ENCODE peak calls at places on chromosomes 13 and 19, in seven cellular contexts. D is thyroid gland, Y is breast epithelium, E is heart left ventricle, C is adrenal gland, F is astrocyte, Z is kidney. T is an unnamed sample. For H3K4me1, the result is how much of the 10 kb centered on the place peaks cover.

GRCh38 chr19:32866564-32867265 is 2.9 kb downstream of the SLC7A9 start:
- DNase-seq in D (no peak), Y (no peak), E (no peak), C (no peak), F (no peak), Z (no peak), T (no peak)

GRCh38 chr13:35714096-35714495 is 237.6 kb upstream of the MAB21L1 start:
- DNase-seq in D (no peak), Y (no peak), E (no peak), C (no peak), F (no peak), Z (no peak), T (no peak)

GRCh38 chr13:61779456-61779855 is 363.8 kb upstream of the PCDH20 start:
- DNase-seq in D (no peak), Y (no peak), E (no peak), C (no peak), F (no peak), Z (no peak), T (no peak)

GRCh38 chr19:8499048-8499833 is 3.2 kb downstream of the PRAM1 start:
- DNase-seq in D (no peak), Y (no peak), E (no peak), C (no peak), F (no peak), Z (no peak), T (no peak)

GRCh38 chr19:38736036-38736412 is 8.2 kb downstream of the CAPN12 start:
- DNase-seq in D (peak), Y (peak), E (peak), C (peak), F (no peak), Z (peak), T (peak)

GRCh38 chr19:38376576-38376975 is 2.2 kb downstream of the PSMD8 start:
- DNase-seq in D (no peak), Y (no peak), E (no peak), C (no peak), F (no peak), Z (peak), T (no peak)

GRCh38 chr19:31312629-31313244 is 36.5 kb downstream of the TSHZ3 start:
- DNase-seq in D (no peak), Y (no peak), E (no peak), C (no peak), F (no peak), Z (no peak), T (no peak)

GRCh38 chr19:29775575-29775900 is 36.3 kb upstream of the CCNE1 start:
- DNase-seq in D (no peak), Y (no peak), E (no peak), C (no peak), F (no peak), Z (no peak), T (no peak)

GRCh38 chr13:72469932-72470331 is 257.5 kb downstream of the MZT1 start:
- DNase-seq in D (peak), Y (no peak), E (no peak), C (no peak), F (no peak), Z (no peak), T (no peak)

GRCh38 chr13:41426047-41426446 is 31.3 kb upstream of the RGCC start:
- DNase-seq in D (no peak), Y (no peak), E (no peak), C (no peak), F (no peak), Z (no peak), T (no peak)

GRCh38 chr13:76758257-76758656 is 127.9 kb downstream of the KCTD12 start:
- DNase-seq in D (no peak), Y (no peak), E (no peak), C (no peak), F (no peak), Z (no peak), T (no peak)

GRCh38 chr13:79401259-79402071 is 4.6 kb downstream of the RBM26 start:
- DNase-seq in D (no peak), Y (no peak), E (no peak), C (no peak), F (no peak), Z (no peak), T (no peak)

GRCh38 chr19:37969695-37970094 is 62.7 kb downstream of the SIPA1L3 start:
- DNase-seq in D (no peak), Y (no peak), E (no peak), C (no peak), F (no peak), Z (no peak), T (no peak)

GRCh38 chr13:19185086-19185864 is 3.7 kb upstream of the TUBA3C start:
- DNase-seq in D (no peak), Y (peak), E (no peak), C (no peak), F (no peak), Z (no peak), T (no peak)

GRCh38 chr19:50835785-50836542 is 2.6 kb upstream of the KLK15 start:
- DNase-seq in D (peak), Y (peak), E (peak), C (peak), F (peak), Z (no peak), T (peak)

GRCh38 chr13:77521595-77522367 is 13.7 kb upstream of the SCEL start:
- DNase-seq in D (peak), Y (no peak), E (no peak), C (no peak), F (peak), Z (peak), T (no peak)

GRCh38 chr13:59601993-59602392 is 561.7 kb downstream of the DIAPH3 start:
- DNase-seq in D (no peak), Y (no peak), E (no peak), C (no peak), F (no peak), Z (no peak), T (no peak)

GRCh38 chr13:76594435-76594834 is 291.8 kb downstream of the KCTD12 start:
- DNase-seq in D (no peak), Y (no peak), E (no peak), C (no peak), F (no peak), Z (no peak), T (no peak)

GRCh38 chr19:38031423-38031770 is 124.4 kb downstream of the SIPA1L3 start:
- DNase-seq in D (no peak), Y (no peak), E (no peak), C (no peak), F (peak), Z (no peak), T (no peak)

GRCh38 chr13:101149735-101150380 is 266.4 kb downstream of the NALCN start:
- DNase-seq in D (no peak), Y (no peak), E (no peak), C (no peak), F (peak), Z (no peak), T (no peak)

GRCh38 chr19:1121395-1121794 is 17.6 kb downstream of the GPX4 start:
- DNase-seq in D (no peak), Y (no peak), E (peak), C (peak), F (no peak), Z (no peak), T (no peak)

GRCh38 chr13:110396913-110397379 is 89.9 kb downstream of the COL4A2 start:
- DNase-seq in D (peak), Y (peak), E (peak), C (peak), F (peak), Z (peak), T (peak)

GRCh38 chr19:46404884-46405658 is 8.3 kb downstream of the CCDC8 start:
- DNase-seq in D (no peak), Y (peak), E (no peak), C (no peak), F (no peak), Z (peak), T (no peak)

GRCh38 chr13:34627499-34627898 is 314.6 kb upstream of the NBEA start:
- DNase-seq in D (no peak), Y (no peak), E (no peak), C (no peak), F (no peak), Z (no peak), T (no peak)

GRCh38 chr19:27974082-27974513 is 1238.9 kb downstream of the UQCRFS1 start:
- DNase-seq in D (no peak), Y (no peak), E (no peak), C (peak), F (peak), Z (no peak), T (no peak)

GRCh38 chr19:7799640-7800355 is 30.2 kb upstream of the EVI5L start:
- DNase-seq in D (peak), Y (peak), E (peak), C (peak), F (peak), Z (peak), T (no peak)

GRCh38 chr19:53969366-53969765 is 6.6 kb downstream of the CACNG8 start:
- DNase-seq in D (no peak), Y (no peak), E (no peak), C (no peak), F (no peak), Z (no peak), T (no peak)

GRCh38 chr19:741506-742131 is 9.3 kb upstream of the MISP start:
- DNase-seq in D (no peak), Y (no peak), E (no peak), C (no peak), F (no peak), Z (no peak), T (no peak)

GRCh38 chr19:13938361-13939027 is at the start of gene PODNL1:
- DNase-seq in D (no peak), Y (peak), E (no peak), C (no peak), F (peak), Z (peak), T (no peak)

GRCh38 chr13:100977841-100978240 is 303.2 kb upstream of the TMTC4 start:
- DNase-seq in D (no peak), Y (no peak), E (no peak), C (no peak), F (no peak), Z (no peak), T (no peak)

GRCh38 chr13:79796116-79796515 is 315.2 kb downstream of the NDFIP2 start:
- DNase-seq in D (no peak), Y (no peak), E (no peak), C (no peak), F (no peak), Z (no peak), T (no peak)

DNA sequence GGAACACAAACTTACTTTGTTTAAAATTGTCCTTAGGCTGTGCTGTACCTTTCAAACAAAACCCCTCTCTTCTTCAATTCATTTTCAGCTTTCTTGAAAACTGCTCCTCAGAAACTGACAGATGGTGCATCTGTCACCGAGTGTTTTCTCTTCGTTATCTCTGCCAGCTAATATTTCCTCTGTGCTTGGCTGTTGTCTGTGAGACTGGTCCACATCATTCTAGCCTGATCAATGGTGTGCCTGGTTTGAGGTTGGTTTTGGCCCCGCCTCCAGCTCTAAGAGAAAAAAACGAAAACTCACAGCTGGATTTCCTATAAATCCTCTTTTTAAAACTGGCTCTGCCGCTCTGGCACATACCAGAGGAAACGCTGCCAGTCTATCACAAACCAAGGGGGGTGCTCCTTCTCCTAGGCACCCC is 79.7 kb downstream of the STARD13 start:
- DNase-seq in D (no peak), Y (no peak), E (peak), C (no peak), F (no peak), Z (no peak), T (no peak)
- H3K4me3 ChIP-seq in D (no peak), Y (no peak), E (peak), C (no peak), F (no peak), Z (no peak), T (no peak)

GRCh38 chr13:113451951-113452421 is 1.3 kb downstream of the ADPRHL1 start:
- DNase-seq in D (no peak), Y (no peak), E (peak), C (no peak), F (no peak), Z (peak), T (no peak)

GRCh38 chr13:113447596-113447995 is 5.7 kb downstream of the ADPRHL1 start:
- DNase-seq in D (no peak), Y (no peak), E (no peak), C (no peak), F (no peak), Z (peak), T (no peak)

GRCh38 chr13:113448545-113448884 is 4.8 kb downstream of the ADPRHL1 start:
- DNase-seq in D (peak), Y (no peak), E (no peak), C (no peak), F (no peak), Z (peak), T (no peak)

GRCh38 chr13:113448885-113449692 is 4.2 kb downstream of the ADPRHL1 start:
- DNase-seq in D (no peak), Y (peak), E (no peak), C (no peak), F (no peak), Z (peak), T (peak)

GRCh38 chr13:113449693-113450347 is 3.5 kb downstream of the ADPRHL1 start:
- DNase-seq in D (no peak), Y (no peak), E (no peak), C (no peak), F (no peak), Z (peak), T (no peak)
- H3K4me1 ChIP-seq in D (under half), Y (under half), E (half or more), C (under half), F (under half), Z (under half), T (under half)

DNA sequence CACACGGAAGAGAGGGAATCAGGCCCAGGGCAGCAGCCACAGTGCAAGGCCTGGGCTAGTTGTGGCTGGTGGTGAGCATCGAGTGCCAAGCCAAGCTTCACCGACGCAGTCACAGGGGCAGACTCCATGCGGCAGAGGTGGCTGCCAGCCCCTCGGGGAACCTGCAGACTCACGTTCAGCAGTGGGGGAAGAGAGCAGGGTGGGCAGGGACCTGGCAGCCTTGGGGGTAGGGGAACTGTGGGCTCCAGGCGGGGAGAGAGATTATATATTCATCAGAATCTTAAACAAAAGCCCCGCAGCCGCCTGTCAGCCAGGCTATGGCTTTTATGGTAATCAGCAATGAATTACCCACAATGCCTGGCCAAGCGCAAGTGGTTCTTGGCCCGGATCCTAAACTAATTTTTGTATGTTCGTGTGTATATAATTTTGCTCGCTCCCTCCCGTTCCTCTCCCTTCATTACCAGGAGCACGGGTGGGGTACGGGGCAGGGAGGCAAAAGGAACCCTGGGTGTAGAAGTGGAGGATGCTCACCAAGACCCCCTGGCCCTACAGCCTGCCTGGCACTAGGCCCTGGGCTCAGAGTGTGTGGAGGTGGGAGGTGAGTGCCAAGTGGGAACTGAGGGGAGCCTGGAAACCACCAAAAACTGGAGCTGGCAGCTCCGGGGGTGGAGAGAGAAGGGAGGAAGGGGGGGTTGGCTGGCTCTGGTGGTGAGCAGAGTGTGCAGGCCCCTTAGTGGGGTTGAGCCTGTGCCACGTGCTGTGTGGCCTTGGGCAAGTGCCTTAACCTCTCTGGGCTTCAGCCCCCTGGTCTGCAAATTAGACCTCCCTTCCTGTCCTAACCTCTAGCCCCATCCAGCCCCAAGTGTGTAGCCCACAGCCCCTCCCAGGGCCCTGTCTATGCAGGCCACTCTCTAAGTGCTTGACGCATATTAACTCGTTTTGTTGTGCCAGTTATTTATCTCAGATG is 31.9 kb downstream of the PTPRS start:
- DNase-seq in D (peak), Y (peak), E (peak), C (no peak), F (peak), Z (peak), T (peak)
- H3K4me3 ChIP-seq in D (no peak), Y (peak), E (no peak), C (no peak), F (peak), Z (no peak), T (no peak)

GRCh38 chr13:37741536-37741935 is 128.0 kb downstream of the TRPC4 start:
- DNase-seq in D (no peak), Y (no peak), E (no peak), C (no peak), F (no peak), Z (no peak), T (no peak)
- H3K4me1 ChIP-seq in D (under half), Y (under half), E (under half), C (under half), F (under half), Z (under half), T (under half)

GRCh38 chr19:36265064-36265463 is 50.2 kb downstream of the ZNF146 start:
- DNase-seq in D (no peak), Y (no peak), E (peak), C (no peak), F (no peak), Z (no peak), T (no peak)
- H3K4me3 ChIP-seq in D (no peak), Y (no peak), E (no peak), C (no peak), F (no peak), Z (no peak), T (no peak)

GRCh38 chr13:93881418-93881817 is 598.1 kb downstream of the DCT start:
- DNase-seq in D (no peak), Y (no peak), E (no peak), C (no peak), F (peak), Z (no peak), T (no peak)
- H3K4me1 ChIP-seq in D (under half), Y (under half), E (under half), C (under half), F (under half), Z (under half), T (under half)

GRCh38 chr19:9644472-9644871 is 23.4 kb upstream of the ZNF561 start:
- DNase-seq in D (no peak), Y (no peak), E (no peak), C (no peak), F (no peak), Z (no peak), T (no peak)
- H3K4me3 ChIP-seq in D (no peak), Y (no peak), E (no peak), C (no peak), F (no peak), Z (no peak), T (no peak)

DNA sequence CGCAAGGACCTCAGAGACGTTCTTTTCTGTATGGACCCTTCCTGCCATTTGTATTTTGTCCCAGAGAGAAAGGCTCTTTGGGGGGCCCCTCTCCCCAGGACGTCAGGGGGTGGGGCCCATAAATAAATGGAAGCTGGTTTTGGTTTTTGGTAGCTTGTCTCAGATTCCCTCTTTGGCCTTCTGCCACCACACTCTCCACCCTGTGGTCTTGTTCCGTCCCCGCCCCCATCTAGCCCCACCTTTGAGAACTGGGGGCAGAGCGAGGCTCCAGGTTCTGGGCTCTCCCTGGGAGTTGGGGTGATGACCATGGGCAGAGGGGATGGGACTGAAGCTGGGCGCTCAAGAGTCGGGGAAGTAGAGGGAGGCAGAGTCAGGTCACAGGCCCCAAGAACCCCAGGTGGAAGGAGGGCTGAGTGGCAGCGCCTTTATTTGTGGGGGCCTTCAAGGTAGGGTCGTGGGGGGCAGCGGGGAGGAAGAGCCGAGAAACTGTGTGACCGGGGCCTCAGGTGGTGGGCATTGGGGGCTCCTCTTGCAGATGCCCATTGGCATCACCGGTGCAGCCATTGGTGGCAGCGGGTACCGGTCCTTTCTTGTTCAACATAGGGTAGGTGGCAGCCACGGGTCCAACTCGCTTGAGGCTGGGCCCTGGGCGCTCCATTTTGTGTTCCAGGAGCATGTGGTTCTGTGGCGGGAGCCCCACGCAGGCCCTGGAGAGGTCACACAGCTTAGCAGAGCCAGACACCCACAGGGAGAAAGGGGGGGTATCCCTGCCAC is 3.3 kb downstream of the ISYNA1 start:
- DNase-seq in D (no peak), Y (no peak), E (no peak), C (peak), F (no peak), Z (no peak), T (peak)
- H3K4me1 ChIP-seq in D (under half), Y (under half), E (under half), C (under half), F (under half), Z (under half), T (under half)

GRCh38 chr19:3405261-3405653 is 38.9 kb downstream of the NFIC start:
- DNase-seq in D (no peak), Y (no peak), E (no peak), C (no peak), F (no peak), Z (no peak), T (no peak)

GRCh38 chr19:3402631-3403443 is 36.5 kb downstream of the NFIC start:
- DNase-seq in D (no peak), Y (no peak), E (no peak), C (no peak), F (no peak), Z (no peak), T (no peak)

GRCh38 chr19:3401004-3401768 is 34.8 kb downstream of the NFIC start:
- DNase-seq in D (no peak), Y (no peak), E (no peak), C (no peak), F (no peak), Z (no peak), T (no peak)

GRCh38 chr19:3404324-3405260 is 38.2 kb downstream of the NFIC start:
- DNase-seq in D (peak), Y (peak), E (peak), C (peak), F (peak), Z (peak), T (peak)

GRCh38 chr19:3403489-3404323 is 37.3 kb downstream of the NFIC start:
- DNase-seq in D (peak), Y (peak), E (peak), C (peak), F (peak), Z (peak), T (peak)
- H3K4me3 ChIP-seq in D (no peak), Y (peak), E (peak), C (no peak), F (no peak), Z (peak), T (no peak)

DNA sequence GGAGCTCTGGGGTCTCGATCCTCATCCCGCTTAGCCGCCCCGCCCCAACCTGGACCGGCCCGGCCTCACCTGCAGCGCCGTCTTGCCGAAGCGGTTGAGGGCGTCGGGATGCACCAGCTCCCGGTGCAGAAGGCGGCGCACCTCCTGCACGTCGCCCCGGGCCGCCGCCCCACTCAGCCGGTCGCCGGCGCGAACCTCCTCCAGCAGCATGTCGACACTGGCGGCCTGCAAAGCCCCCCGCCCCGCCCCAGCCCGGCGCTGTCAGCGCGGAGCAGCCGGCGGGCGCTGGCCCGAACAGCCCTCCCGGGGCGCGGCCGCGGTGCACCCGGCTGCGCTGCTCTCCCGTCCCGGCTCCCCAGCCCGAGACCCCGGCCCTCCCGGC is 344 bp downstream of the CDKN2D start:
- DNase-seq in D (peak), Y (peak), E (no peak), C (peak), F (no peak), Z (peak), T (no peak)
- H3K4me1 ChIP-seq in D (under half), Y (under half), E (under half), C (under half), F (under half), Z (under half), T (under half)

T was measured in Peyer's patch.